ENCODE peak calls at places on chromosome 15, in six cellular contexts. C is HEK293T, D is heart left ventricle, V is GM04504, I is aorta, P is Daoy. E is an unnamed sample.

GRCh38 chr15:39391230-39391629 is 189.6 kb upstream of the THBS1 start:
- DNase-seq in C (no peak), D (no peak), V (no peak), I (no peak), P (peak; percentile 76), E (no peak)

GRCh38 chr15:31598620-31599019 is 272.0 kb downstream of the KLF13 start:
- DNase-seq in C (no peak), D (no peak), V (no peak), I (no peak), P (peak; percentile 50), E (no peak)

GRCh38 chr15:63048986-63049665 is 6.6 kb downstream of the TPM1 start:
- DNase-seq in C (no peak), D (peak; percentile 59), V (no peak), I (peak; percentile 68), P (peak; percentile 78), E (peak; percentile 15)

GRCh38 chr15:68524753-68525584 is 53.8 kb upstream of the CORO2B start:
- DNase-seq in C (no peak), D (no peak), V (peak; percentile 81), I (no peak), P (no peak), E (no peak)

GRCh38 chr15:40093224-40093842 is 15.3 kb downstream of the BMF start:
- DNase-seq in C (no peak), D (no peak), V (no peak), I (no peak), P (no peak), E (no peak)

GRCh38 chr15:96264801-96265515 is 65.5 kb upstream of the NR2F2 start:
- DNase-seq in C (peak; percentile 37), D (no peak), V (no peak), I (no peak), P (no peak), E (no peak)

GRCh38 chr15:69996321-69996720 is 101.4 kb downstream of the TLE3 start:
- DNase-seq in C (no peak), D (no peak), V (no peak), I (no peak), P (no peak), E (no peak)

GRCh38 chr15:39327005-39327725 is 253.7 kb upstream of the THBS1 start:
- DNase-seq in C (no peak), D (no peak), V (no peak), I (no peak), P (no peak), E (no peak)

GRCh38 chr15:100255644-100256043 is 86.1 kb downstream of the ADAMTS17 start:
- DNase-seq in C (no peak), D (no peak), V (no peak), I (no peak), P (no peak), E (no peak)

GRCh38 chr15:96365781-96366525 is 35.5 kb downstream of the NR2F2 start:
- DNase-seq in C (no peak), D (no peak), V (no peak), I (peak; percentile 32), P (no peak), E (no peak)

GRCh38 chr15:68553994-68554715 is 24.6 kb upstream of the CORO2B start:
- DNase-seq in C (peak; percentile 72), D (peak; percentile 67), V (no peak), I (peak; percentile 70), P (peak; percentile 63), E (no peak)

GRCh38 chr15:25784876-25785642 is 78.1 kb downstream of the ATP10A start:
- DNase-seq in C (no peak), D (no peak), V (peak; percentile 86), I (no peak), P (peak; percentile 86), E (no peak)

GRCh38 chr15:101496198-101496986 is 6.9 kb upstream of the PCSK6 start:
- DNase-seq in C (no peak), D (no peak), V (no peak), I (no peak), P (no peak), E (no peak)

GRCh38 chr15:47846128-47846868 is 129.0 kb downstream of the SEMA6D start:
- DNase-seq in C (no peak), D (no peak), V (no peak), I (no peak), P (no peak), E (no peak)

GRCh38 chr15:60568883-60569495 is 90.0 kb upstream of the ICE2 start:
- DNase-seq in C (no peak), D (no peak), V (no peak), I (no peak), P (no peak), E (no peak)

GRCh38 chr15:90885432-90886290 is 1.4 kb downstream of the FES start:
- DNase-seq in C (peak; percentile 82), D (peak; percentile 84), V (no peak), I (peak; percentile 89), P (peak; percentile 69), E (peak; percentile 70)

GRCh38 chr15:99466701-99467337 is 99.0 kb upstream of the MEF2A start:
- DNase-seq in C (no peak), D (no peak), V (no peak), I (no peak), P (no peak), E (no peak)

GRCh38 chr15:37041042-37041441 is 59.3 kb downstream of the MEIS2 start:
- DNase-seq in C (no peak), D (no peak), V (no peak), I (no peak), P (no peak), E (no peak)

GRCh38 chr15:101148881-101149664 is 102.8 kb downstream of the CHSY1 start:
- DNase-seq in C (no peak), D (no peak), V (no peak), I (no peak), P (no peak), E (no peak)

GRCh38 chr15:81950841-81951414 is 94.9 kb downstream of the MEX3B start:
- DNase-seq in C (peak; percentile 44), D (no peak), V (no peak), I (no peak), P (peak; percentile 19), E (no peak)

GRCh38 chr15:31434418-31435255 is 108.0 kb downstream of the KLF13 start:
- DNase-seq in C (no peak), D (no peak), V (peak; percentile 56), I (peak; percentile 75), P (peak; percentile 88), E (peak; percentile 60)

GRCh38 chr15:64216722-64217428 is 54.1 kb upstream of the PPIB start:
- DNase-seq in C (no peak), D (no peak), V (no peak), I (no peak), P (no peak), E (no peak)

GRCh38 chr15:31554261-31554660 is 227.6 kb downstream of the KLF13 start:
- DNase-seq in C (no peak), D (peak; percentile 65), V (peak; percentile 75), I (peak; percentile 85), P (peak; percentile 92), E (no peak)

GRCh38 chr15:39578851-39579486 is 1.9 kb upstream of the THBS1 start:
- DNase-seq in C (no peak), D (no peak), V (no peak), I (no peak), P (peak; percentile 16), E (no peak)

GRCh38 chr15:81292516-81293001 is 31.4 kb downstream of the STARD5 start:
- DNase-seq in C (no peak), D (no peak), V (no peak), I (peak; percentile 42), P (no peak), E (no peak)

GRCh38 chr15:41024141-41024540 is 70.9 kb downstream of the CHAC1 start:
- DNase-seq in C (no peak), D (no peak), V (peak; percentile 42), I (no peak), P (no peak), E (no peak)

GRCh38 chr15:76866716-76867321 is 38.3 kb downstream of the SCAPER start:
- DNase-seq in C (peak; percentile 16), D (no peak), V (peak; percentile 18), I (no peak), P (no peak), E (no peak)

GRCh38 chr15:47293763-47294162 is 423.5 kb upstream of the SEMA6D start:
- DNase-seq in C (no peak), D (peak; percentile 22), V (peak; percentile 73), I (peak; percentile 84), P (peak; percentile 6), E (no peak)

GRCh38 chr15:44729394-44729913 is 6.9 kb upstream of the TRIM69 start:
- DNase-seq in C (no peak), D (peak; percentile 51), V (no peak), I (peak; percentile 64), P (peak; percentile 41), E (no peak)

GRCh38 chr15:65050270-65050669 is 5.1 kb downstream of the SLC51B start:
- DNase-seq in C (no peak), D (no peak), V (no peak), I (no peak), P (no peak), E (no peak)

GRCh38 chr15:68096099-68096498 is 42.0 kb downstream of the PIAS1 start:
- DNase-seq in C (no peak), D (no peak), V (no peak), I (no peak), P (no peak), E (no peak)

GRCh38 chr15:91291673-91292072 is 191.6 kb downstream of the SV2B start:
- DNase-seq in C (peak; percentile 25), D (peak; percentile 17), V (no peak), I (no peak), P (peak; percentile 31), E (no peak)

GRCh38 chr15:68407141-68407885 is 24.6 kb downstream of the ITGA11 start:
- DNase-seq in C (no peak), D (no peak), V (no peak), I (no peak), P (no peak), E (no peak)

GRCh38 chr15:57382222-57382621 is 5.9 kb downstream of the CGNL1 start:
- DNase-seq in C (no peak), D (no peak), V (no peak), I (no peak), P (no peak), E (no peak)

GRCh38 chr15:56244237-56244810 is 645 bp upstream of the RFX7 start:
- DNase-seq in C (peak; percentile 41), D (peak; percentile 47), V (peak; percentile 20), I (peak; percentile 55), P (peak; percentile 62), E (no peak)